ENCODE peak calls at places on chromosomes 2 and 18, in four cellular contexts. R, M, Y and N are unnamed samples.

GRCh38 chr2:241139531-241140444 is 9.5 kb downstream of the PASK start:
- DNase-seq in R (no peak), M (no peak), Y (peak; percentile 88), N (no peak)

GRCh38 chr2:126634273-126634861 is 21.6 kb upstream of the GYPC start:
- DNase-seq in R (no peak), M (peak; percentile 33), Y (no peak), N (no peak)

GRCh38 chr2:59882279-59882678 is 671.2 kb downstream of the BCL11A start:
- DNase-seq in R (no peak), M (no peak), Y (no peak), N (no peak)

GRCh38 chr2:46849741-46850474 is 65.7 kb downstream of the MCFD2 start:
- DNase-seq in R (no peak), M (peak; percentile 92), Y (no peak), N (no peak)

GRCh38 chr18:35183846-35184245 is 57.0 kb upstream of the ZNF397 start:
- DNase-seq in R (no peak), M (no peak), Y (no peak), N (no peak)

GRCh38 chr2:23418490-23418911 is 33.5 kb downstream of the KLHL29 start:
- DNase-seq in R (no peak), M (peak; percentile 31), Y (peak; percentile 10), N (no peak)

GRCh38 chr18:10030816-10031541 is 117.2 kb downstream of the VAPA start:
- DNase-seq in R (no peak), M (no peak), Y (no peak), N (no peak)

GRCh38 chr2:62221141-62221540 is 25.2 kb downstream of the B3GNT2 start:
- DNase-seq in R (no peak), M (no peak), Y (no peak), N (no peak)

GRCh38 chr18:50594931-50595330 is 35.0 kb downstream of the MAPK4 start:
- DNase-seq in R (no peak), M (peak; percentile 55), Y (no peak), N (no peak)

GRCh38 chr2:99975386-99975785 is 167.0 kb downstream of the AFF3 start:
- DNase-seq in R (no peak), M (peak; percentile 92), Y (no peak), N (no peak)

GRCh38 chr2:71608034-71608433 is 154.7 kb downstream of the DYSF start:
- DNase-seq in R (no peak), M (no peak), Y (no peak), N (no peak)

GRCh38 chr2:66925128-66925527 is 472.0 kb upstream of the ETAA1 start:
- DNase-seq in R (no peak), M (peak; percentile 13), Y (peak; percentile 6), N (no peak)

GRCh38 chr2:99926986-99927385 is 215.4 kb downstream of the AFF3 start:
- DNase-seq in R (no peak), M (no peak), Y (no peak), N (no peak)

GRCh38 chr2:22282902-22283301 is 1102.1 kb upstream of the KLHL29 start:
- DNase-seq in R (no peak), M (no peak), Y (no peak), N (no peak)

GRCh38 chr2:46299365-46300263 is 2.4 kb downstream of the EPAS1 start:
- DNase-seq in R (peak; percentile 65), M (peak; percentile 74), Y (no peak), N (peak; percentile 88)

GRCh38 chr18:59571953-59572352 is 125.3 kb downstream of the CCBE1 start:
- DNase-seq in R (no peak), M (no peak), Y (no peak), N (no peak)

GRCh38 chr2:189221811-189222210 is 42.2 kb upstream of the COL5A2 start:
- DNase-seq in R (no peak), M (peak; percentile 94), Y (peak; percentile 37), N (no peak)

GRCh38 chr18:59696311-59697235 is 650 bp downstream of the CCBE1 start:
- DNase-seq in R (no peak), M (peak; percentile 66), Y (peak; percentile 45), N (no peak)

GRCh38 chr2:144834363-144834762 is 314.4 kb upstream of the ZEB2 start:
- DNase-seq in R (no peak), M (no peak), Y (no peak), N (no peak)
- H3K27ac ChIP-seq in R (no peak overlapping the region), M (no peak overlapping the region), Y (peak overlapping the region; percentile 91), N (no peak overlapping the region)

GRCh38 chr18:22191346-22191710 is 21.9 kb downstream of the GATA6 start:
- DNase-seq in R (no peak), M (no peak), Y (no peak), N (no peak)
- H3K4me3 ChIP-seq in R (no peak overlapping the region), M (no peak overlapping the region), Y (no peak overlapping the region), N (peak overlapping the region; percentile 23)

GRCh38 chr2:182359027-182360011 is 67.5 kb downstream of the PDE1A start:
- DNase-seq in R (no peak), M (no peak), Y (no peak), N (no peak)
- H3K27ac ChIP-seq in R (peak overlapping the region; percentile 38), M (no peak overlapping the region), Y (no peak overlapping the region), N (peak overlapping the region; percentile 62)

GRCh38 chr2:117814417-117815264 is at the start of gene DDX18:
- DNase-seq in R (peak; percentile 96), M (peak; percentile 98), Y (peak; percentile 92), N (peak; percentile 99)

GRCh38 chr2:117820444-117820843 is 6.0 kb downstream of the DDX18 start:
- DNase-seq in R (no peak), M (no peak), Y (no peak), N (no peak)

GRCh38 chr2:117818921-117819320 is 4.4 kb downstream of the DDX18 start:
- DNase-seq in R (no peak), M (no peak), Y (no peak), N (no peak)

GRCh38 chr2:117812443-117812842 is 2.0 kb upstream of the DDX18 start:
- DNase-seq in R (no peak), M (no peak), Y (no peak), N (no peak)

DNA sequence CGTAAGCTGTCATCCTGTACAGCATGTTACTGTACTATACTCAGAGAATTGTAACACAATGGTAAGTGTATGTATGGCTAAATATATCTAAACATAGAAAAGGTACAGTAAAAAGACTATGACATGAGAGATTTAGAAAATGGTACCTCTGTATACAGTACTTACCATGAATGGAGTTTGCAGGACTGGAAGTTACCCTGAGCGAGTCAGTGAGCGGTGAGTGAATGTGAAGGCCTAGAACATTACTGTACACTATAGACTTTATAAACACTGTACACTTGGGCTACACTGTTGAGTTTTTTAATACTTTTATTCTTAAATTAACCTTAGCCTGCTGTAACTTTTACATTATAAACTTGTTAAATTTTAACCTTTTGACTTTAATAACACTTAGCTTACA is 1.5 kb downstream of the DDX18 start:
- DNase-seq in R (no peak), M (no peak), Y (no peak), N (no peak)
- H3K4me3 ChIP-seq in R (no peak overlapping the region), M (peak overlapping the region; percentile 94), Y (peak overlapping the region; percentile 62), N (peak overlapping the region; percentile 97)

GRCh38 chr2:163736433-163737168 is 793 bp upstream of the FIGN start:
- DNase-seq in R (no peak), M (peak; percentile 47), Y (peak; percentile 75), N (no peak)

GRCh38 chr2:163735692-163736432 is at the start of gene FIGN:
- DNase-seq in R (peak; percentile 65), M (peak; percentile 76), Y (peak; percentile 86), N (peak; percentile 89)

GRCh38 chr2:163737563-163737962 is 1.8 kb upstream of the FIGN start:
- DNase-seq in R (no peak), M (no peak), Y (no peak), N (no peak)

GRCh38 chr2:163734911-163735691 is 707 bp downstream of the FIGN start:
- DNase-seq in R (no peak), M (peak; percentile 24), Y (peak; percentile 44), N (no peak)

DNA sequence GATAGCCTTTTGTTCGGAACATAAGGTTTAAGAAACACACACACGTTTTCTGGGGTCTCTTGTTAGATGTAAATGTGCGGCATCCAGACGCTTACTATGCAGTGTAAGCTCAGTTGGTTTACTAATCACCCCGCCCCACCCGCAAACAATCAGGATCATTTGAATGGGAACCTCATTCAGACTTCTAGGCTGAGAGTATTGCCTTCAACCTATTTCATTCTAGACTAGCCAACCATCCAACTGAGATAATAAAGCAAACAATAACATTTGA is 1.3 kb upstream of the FIGN start:
- DNase-seq in R (no peak), M (no peak), Y (no peak), N (no peak)
- H3K27ac ChIP-seq in R (peak overlapping the region; percentile 98), M (no peak overlapping the region), Y (no peak overlapping the region), N (peak overlapping the region; percentile 96)

DNA sequence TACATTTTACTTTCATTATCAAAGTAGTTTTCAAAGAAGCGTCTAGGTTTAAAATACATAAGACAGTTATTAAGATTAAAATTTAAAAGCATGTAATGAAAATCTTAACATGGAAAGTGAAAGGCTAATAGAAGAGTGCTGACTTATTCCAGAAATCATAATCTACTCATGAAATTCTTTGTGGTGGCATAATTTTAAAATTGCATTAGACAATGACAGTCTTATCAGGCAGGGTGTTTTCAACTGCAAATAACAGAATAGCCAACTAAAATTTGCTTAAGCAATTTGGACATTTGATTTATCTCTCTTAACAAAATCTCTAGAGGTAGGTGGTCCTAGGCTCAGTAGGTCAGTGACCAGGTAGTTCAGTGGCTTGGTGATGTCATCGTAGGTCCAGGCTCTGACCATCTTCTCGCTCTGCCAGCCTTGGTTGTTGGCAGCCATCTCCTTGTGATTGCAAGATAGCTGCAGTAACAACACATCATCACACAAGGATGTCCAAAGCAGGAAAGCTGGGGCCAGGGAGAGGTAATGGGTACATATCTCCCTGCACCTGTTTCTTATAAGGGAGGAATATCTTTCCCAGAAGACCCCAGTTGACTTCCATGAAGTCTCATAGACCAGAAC is 60.7 kb downstream of the ANKRD44 start:
- DNase-seq in R (no peak), M (no peak), Y (no peak), N (no peak)
- H3K4me3 ChIP-seq in R (no peak overlapping the region), M (no peak overlapping the region), Y (no peak overlapping the region), N (no peak overlapping the region)

GRCh38 chr18:21851327-21851961 is 110.9 kb downstream of the MIB1 start:
- DNase-seq in R (no peak), M (peak; percentile 31), Y (no peak), N (no peak)
- H3K27ac ChIP-seq in R (no peak overlapping the region), M (no peak overlapping the region), Y (no peak overlapping the region), N (no peak overlapping the region)

GRCh38 chr2:201127570-201127969 is 11.6 kb downstream of the CFLAR start:
- DNase-seq in R (no peak), M (no peak), Y (peak; percentile 42), N (no peak)
- H3K4me3 ChIP-seq in R (no peak overlapping the region), M (no peak overlapping the region), Y (no peak overlapping the region), N (peak overlapping the region; percentile 6)

DNA sequence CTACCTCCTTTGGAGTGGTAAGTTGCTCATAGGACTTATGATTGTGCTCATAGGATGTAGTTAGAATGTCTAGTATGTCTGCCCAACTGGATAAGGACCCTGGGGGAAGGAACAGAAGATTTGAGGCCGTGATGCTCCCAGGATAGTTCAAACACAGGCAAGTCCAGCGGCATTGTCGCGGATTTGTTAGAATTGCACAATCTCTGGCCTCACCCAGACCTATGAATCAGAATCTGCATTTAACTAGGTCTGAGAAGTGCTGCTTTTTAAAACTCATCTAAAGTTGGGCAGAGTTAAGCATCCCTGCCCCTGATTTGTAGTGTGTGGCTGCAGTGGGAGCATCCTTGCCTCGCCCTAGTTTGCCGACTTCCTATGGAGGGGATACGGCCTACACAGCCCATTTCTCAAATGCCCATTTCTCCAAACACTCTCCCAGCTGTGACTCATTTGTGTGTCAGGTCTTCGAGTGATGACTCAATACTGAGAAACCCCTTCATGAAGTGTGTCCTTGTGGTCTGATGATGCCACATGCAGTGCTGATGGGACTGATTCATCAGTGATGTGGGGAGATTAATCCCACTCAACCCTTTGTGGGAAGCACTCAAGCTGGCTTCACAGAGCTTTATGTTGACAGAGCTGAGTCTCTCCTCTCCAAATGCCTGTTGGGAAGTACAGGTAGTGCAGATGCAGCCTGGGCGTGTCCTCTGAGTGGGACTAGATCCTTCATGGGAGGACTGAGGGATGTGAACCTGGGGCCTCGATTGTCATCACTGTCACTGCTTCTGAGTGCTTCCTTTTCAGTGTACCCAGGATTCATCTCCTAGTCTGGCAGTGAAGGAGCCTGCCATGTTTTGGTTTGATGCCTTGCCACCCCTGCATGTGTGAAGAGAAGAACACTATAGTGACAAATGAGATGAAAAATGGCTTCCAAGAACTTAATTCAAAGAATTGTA is 18.7 kb downstream of the SMIM21 start:
- DNase-seq in R (no peak), M (peak; percentile 99), Y (peak; percentile 92), N (no peak)
- H3K27ac ChIP-seq in R (no peak overlapping the region), M (peak overlapping the region; percentile 96), Y (peak overlapping the region; percentile 27), N (no peak overlapping the region)